ENCODE peak calls at places on chromosome 21, in six cellular contexts. G, A, R, P, F and D are unnamed samples.

GRCh38 chr21:15617968-15618367 is 111.8 kb upstream of the USP25 start:
- DNase-seq in G (no peak), A (peak), P (no peak), F (no peak), R (no peak), D (no peak)

GRCh38 chr21:19461481-19462205 is 1058.1 kb upstream of the TMPRSS15 start:
- DNase-seq in R (no peak), A (no peak), F (no peak), P (no peak), G (no peak), D (no peak)

GRCh38 chr21:31198575-31198974 is 145.5 kb downstream of the TIAM1 start:
- DNase-seq in R (no peak), G (peak), F (no peak), P (no peak), A (peak), D (peak)

GRCh38 chr21:15788847-15789548 is 59.2 kb downstream of the USP25 start:
- DNase-seq in A (peak), F (no peak), G (no peak), R (no peak), P (peak), D (no peak)

GRCh38 chr21:31340942-31341487 is 3.0 kb downstream of the TIAM1 start:
- DNase-seq in R (no peak), G (no peak), A (no peak), F (no peak), P (no peak), D (no peak)

GRCh38 chr21:23968722-23969647 is 1638.3 kb downstream of the MRPL39 start:
- DNase-seq in G (no peak), A (no peak), R (peak), P (no peak), F (no peak), D (peak)

GRCh38 chr21:25456672-25457071 is 150.6 kb downstream of the MRPL39 start:
- DNase-seq in G (no peak), R (peak), A (no peak), P (no peak), F (no peak), D (no peak)

GRCh38 chr21:19510653-19511052 is 1107.1 kb upstream of the TMPRSS15 start:
- DNase-seq in R (no peak), G (no peak), P (no peak), F (no peak), A (no peak), D (no peak)

GRCh38 chr21:37932936-37933335 is 16.7 kb upstream of the KCNJ6 start:
- DNase-seq in G (no peak), F (no peak), P (no peak), R (no peak), A (no peak), D (no peak)

GRCh38 chr21:30434033-30434631 is 4.1 kb downstream of the KRTAP13-4 start:
- DNase-seq in G (no peak), P (no peak), R (peak), A (no peak), F (no peak), D (no peak)

GRCh38 chr21:40752125-40752524 is 94.8 kb downstream of the DSCAM start:
- DNase-seq in P (no peak), G (no peak), R (no peak), A (no peak), F (no peak), D (no peak)

GRCh38 chr21:26177741-26178452 is 7.3 kb upstream of the APP start:
- DNase-seq in A (no peak), F (no peak), G (no peak), R (no peak), P (no peak), D (no peak)

GRCh38 chr21:38917045-38917774 is 111.5 kb downstream of the ETS2 start:
- DNase-seq in G (no peak), R (peak), F (no peak), P (no peak), A (no peak), D (no peak)

GRCh38 chr21:39527067-39527595 is 75.4 kb downstream of the SH3BGR start:
- DNase-seq in R (no peak), F (no peak), A (no peak), G (no peak), P (no peak), D (no peak)

GRCh38 chr21:38766987-38767722 is 38.6 kb upstream of the ETS2 start:
- DNase-seq in R (peak), G (no peak), A (no peak), P (no peak), F (no peak), D (no peak)

GRCh38 chr21:39182484-39183271 is 573 bp downstream of the PSMG1 start:
- DNase-seq in P (no peak), R (no peak), A (peak), F (peak), G (no peak), D (no peak)

GRCh38 chr21:38920631-38921398 is 115.1 kb downstream of the ETS2 start:
- DNase-seq in G (no peak), F (no peak), R (no peak), A (peak), P (no peak), D (peak)

GRCh38 chr21:15445327-15445726 is 284.5 kb upstream of the USP25 start:
- DNase-seq in F (no peak), P (no peak), R (no peak), A (no peak), G (no peak), D (no peak)

GRCh38 chr21:16280731-16281130 is 550.9 kb downstream of the USP25 start:
- DNase-seq in G (no peak), A (peak), P (no peak), R (no peak), F (no peak), D (no peak)

GRCh38 chr21:25496825-25497482 is 110.3 kb downstream of the MRPL39 start:
- DNase-seq in F (no peak), P (peak), A (no peak), G (no peak), R (no peak), D (peak)

GRCh38 chr21:31347435-31348032 is 3.5 kb upstream of the TIAM1 start:
- DNase-seq in R (no peak), G (peak), F (no peak), A (peak), P (peak), D (no peak)

GRCh38 chr21:27564684-27565280 is 597.9 kb upstream of the ADAMTS5 start:
- DNase-seq in F (no peak), P (peak), A (peak), R (peak), G (no peak), D (peak)

GRCh38 chr21:30831194-30831765 is 1.7 kb upstream of the KRTAP7-1 start:
- DNase-seq in F (no peak), P (no peak), R (no peak), G (no peak), A (no peak), D (no peak)

GRCh38 chr21:31180256-31181088 is 142.2 kb upstream of the KRTAP19-8 start:
- DNase-seq in R (no peak), P (no peak), G (peak), A (peak), F (no peak), D (no peak)

GRCh38 chr21:32389337-32390015 is 3.3 kb downstream of the URB1 start:
- DNase-seq in G (no peak), A (no peak), P (no peak), R (no peak), F (no peak), D (no peak)
- H3K4me3 ChIP-seq in G (no peak), A (no peak), P (no peak), R (no peak), F (no peak), D (no peak)

GRCh38 chr21:43811262-43812105 is 22.1 kb downstream of the RRP1 start:
- DNase-seq in A (no peak), F (no peak), P (no peak), R (no peak), G (no peak), D (no peak)

GRCh38 chr21:43809853-43810504 is 20.6 kb downstream of the RRP1 start:
- DNase-seq in G (no peak), A (no peak), P (no peak), F (no peak), R (no peak), D (no peak)

GRCh38 chr21:43812139-43812821 is 22.9 kb downstream of the RRP1 start:
- DNase-seq in R (peak), G (no peak), F (no peak), A (peak), P (no peak), D (no peak)

GRCh38 chr21:43809346-43809799 is 20.0 kb downstream of the RRP1 start:
- DNase-seq in G (no peak), A (no peak), P (no peak), F (no peak), R (no peak), D (no peak)

DNA sequence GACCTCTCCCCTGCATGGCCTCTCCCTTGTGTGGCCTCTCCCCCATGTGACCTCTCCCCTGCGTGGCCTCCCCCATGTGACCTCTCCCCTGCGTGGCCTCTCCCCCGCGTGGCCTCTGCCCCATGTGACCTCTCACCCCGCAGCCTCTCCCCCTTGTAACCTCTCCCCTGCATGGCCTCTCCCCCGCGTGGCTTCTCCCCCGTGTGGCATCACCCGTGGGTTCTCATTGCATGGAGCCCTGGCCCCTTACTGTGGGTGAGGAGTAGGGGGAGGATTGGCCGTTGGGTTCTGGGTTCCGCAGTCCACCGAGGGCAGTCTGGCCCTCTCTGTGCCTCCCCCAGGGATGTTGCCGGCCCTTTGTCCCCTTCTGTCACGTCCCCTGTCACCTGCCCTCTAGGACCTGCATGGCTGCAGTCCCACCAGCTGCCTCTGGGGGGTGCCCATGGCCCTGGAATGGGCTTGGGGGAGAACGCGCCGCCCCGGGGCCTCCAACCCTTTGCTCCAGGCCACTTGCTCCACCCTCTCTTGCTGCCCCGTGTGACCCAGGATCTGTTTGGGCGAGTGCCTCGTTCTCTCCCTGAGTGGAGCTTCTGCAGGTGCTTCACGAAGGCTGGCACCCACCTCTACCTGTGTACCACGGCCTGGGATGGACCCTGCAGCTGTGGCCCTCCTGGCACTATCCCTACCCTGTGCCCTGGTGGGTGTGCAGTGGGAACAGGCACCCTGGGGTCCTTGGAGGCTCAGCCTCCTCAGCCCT is 21.3 kb downstream of the RRP1 start:
- DNase-seq in F (peak), G (peak), R (peak), A (peak), P (peak), D (no peak)
- TF ChIP-seq CTCF in F (peak), G (peak), R (peak), A (peak), P (peak), D (peak)

DNA sequence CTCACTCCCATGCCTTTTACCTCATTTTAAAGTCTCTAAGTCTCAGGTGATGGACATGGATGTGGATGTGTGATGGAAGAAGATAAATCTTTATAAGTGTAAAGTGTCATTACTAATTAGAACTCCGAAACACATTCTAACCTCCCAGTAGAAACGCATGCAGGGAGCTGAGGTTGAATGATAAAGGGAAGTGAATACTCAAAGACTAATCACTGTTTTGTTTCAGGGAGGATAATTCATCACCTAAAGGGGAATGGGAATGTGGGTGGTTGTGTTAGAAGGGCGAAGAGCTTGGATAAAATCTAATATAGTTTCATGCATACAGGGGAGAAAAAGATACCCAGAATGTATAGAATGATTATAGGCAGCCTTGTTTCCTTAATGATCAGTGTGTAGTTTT is 12.5 kb downstream of the NCAM2 start:
- DNase-seq in G (no peak), R (no peak), P (no peak), F (no peak), A (no peak), D (no peak)
- H3K4me3 ChIP-seq in G (no peak), R (no peak), P (no peak), F (no peak), A (no peak), D (no peak)

GRCh38 chr21:36664678-36665022 is 34.3 kb upstream of the SIM2 start:
- DNase-seq in R (no peak), P (no peak), F (no peak), G (no peak), A (no peak), D (no peak)

GRCh38 chr21:36658926-36659325 is 40.0 kb upstream of the SIM2 start:
- DNase-seq in R (no peak), P (no peak), G (no peak), A (no peak), F (no peak), D (no peak)

GRCh38 chr21:36657999-36658398 is 40.9 kb upstream of the SIM2 start:
- DNase-seq in F (no peak), A (no peak), P (no peak), R (no peak), G (no peak), D (no peak)

GRCh38 chr21:36663033-36663855 is 35.7 kb upstream of the SIM2 start:
- DNase-seq in G (no peak), A (no peak), P (peak), F (no peak), R (no peak), D (no peak)

DNA sequence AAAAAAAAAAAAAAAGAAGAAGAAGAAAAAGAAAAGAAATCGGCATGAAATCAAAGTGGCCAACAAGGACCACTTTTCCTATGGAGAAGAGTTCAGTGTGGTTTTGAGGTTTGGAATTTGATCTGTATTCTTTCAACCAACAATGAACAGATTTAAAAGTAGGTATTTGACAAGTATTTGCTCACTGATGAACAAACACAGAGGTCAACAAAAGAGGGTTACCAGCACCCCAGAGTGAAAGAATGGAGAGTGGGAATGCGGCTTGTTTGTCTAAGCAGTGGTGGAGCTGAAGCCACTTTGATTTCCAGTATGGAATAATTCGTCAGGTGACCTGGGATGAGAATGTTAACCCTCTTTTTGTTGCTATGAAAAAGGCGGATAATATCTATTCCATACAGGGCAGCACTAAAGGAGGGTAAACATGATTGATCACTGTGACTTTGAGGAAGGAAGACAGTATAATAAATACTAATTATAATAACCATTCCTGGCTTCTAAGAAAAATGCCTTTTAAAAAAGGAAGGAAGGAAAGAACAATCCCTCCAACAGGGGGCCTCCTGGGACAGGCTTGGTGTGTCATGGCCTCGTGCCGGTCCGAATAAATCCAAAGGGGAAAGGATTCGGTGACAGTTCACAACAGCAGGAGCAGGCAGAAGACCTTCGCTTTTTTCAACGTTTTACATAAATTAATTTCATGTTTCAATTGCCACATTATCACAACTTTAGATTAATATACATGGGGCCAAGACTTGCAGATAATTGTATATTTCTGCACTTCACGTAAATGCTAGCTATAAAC is 37.2 kb upstream of the SIM2 start:
- DNase-seq in P (peak), F (no peak), G (peak), A (peak), R (peak), D (no peak)
- TF ChIP-seq CTCF in P (peak), F (no peak), G (peak), A (peak), R (no peak), D (peak)

GRCh38 chr21:28832013-28832714 is 160.5 kb downstream of the LTN1 start:
- DNase-seq in P (peak), R (no peak), F (no peak), A (peak), G (no peak), D (no peak)
- H3K4me3 ChIP-seq in P (no peak), R (no peak), F (no peak), A (no peak), G (no peak), D (no peak)

GRCh38 chr21:42039470-42039901 is 29.3 kb upstream of the ZBTB21 start:
- DNase-seq in R (no peak), F (no peak), A (peak), P (peak), G (no peak), D (no peak)
- TF ChIP-seq CTCF in R (no peak), F (no peak), A (no peak), P (no peak), G (no peak), D (no peak)

GRCh38 chr21:17469727-17470126 is 43.1 kb upstream of the CXADR start:
- DNase-seq in P (no peak), A (no peak), G (no peak), R (no peak), F (no peak), D (no peak)

GRCh38 chr21:17467392-17467791 is 45.5 kb upstream of the CXADR start:
- DNase-seq in G (no peak), R (no peak), A (peak), P (no peak), F (no peak), D (no peak)

GRCh38 chr21:17468698-17469097 is 44.1 kb upstream of the CXADR start:
- DNase-seq in G (no peak), A (no peak), F (no peak), P (no peak), R (no peak), D (no peak)

GRCh38 chr21:17466166-17466565 is 46.7 kb upstream of the CXADR start:
- DNase-seq in G (no peak), A (peak), P (peak), F (no peak), R (peak), D (no peak)

GRCh38 chr21:17467829-17468228 is 45.0 kb upstream of the CXADR start:
- DNase-seq in R (no peak), G (no peak), A (no peak), F (no peak), P (no peak), D (no peak)
- H3K4me3 ChIP-seq in R (no peak), G (no peak), A (no peak), F (no peak), P (no peak), D (no peak)

GRCh38 chr21:45405819-45406762 is 1.1 kb downstream of the COL18A1 start:
- DNase-seq in G (no peak), P (no peak), F (peak), R (no peak), A (peak), D (no peak)

GRCh38 chr21:45408811-45409261 is 3.9 kb downstream of the COL18A1 start:
- DNase-seq in P (no peak), R (no peak), A (no peak), G (no peak), F (peak), D (no peak)

GRCh38 chr21:45408271-45408791 is 3.4 kb downstream of the COL18A1 start:
- DNase-seq in P (no peak), R (no peak), F (peak), G (no peak), A (no peak), D (no peak)

GRCh38 chr21:45406801-45407628 is 2.0 kb downstream of the COL18A1 start:
- DNase-seq in F (peak), R (no peak), P (no peak), A (no peak), G (no peak), D (no peak)

GRCh38 chr21:45407629-45408247 is 2.8 kb downstream of the COL18A1 start:
- DNase-seq in G (no peak), P (no peak), F (peak), A (no peak), R (no peak), D (no peak)
- TF ChIP-seq CTCF in G (no peak), P (no peak), F (no peak), A (peak), R (no peak), D (peak)

GRCh38 chr21:34593954-34594531 is 20.9 kb downstream of the RCAN1 start:
- DNase-seq in F (no peak), G (no peak), P (no peak), R (no peak), A (peak), D (no peak)

GRCh38 chr21:34593423-34593822 is 21.5 kb downstream of the RCAN1 start:
- DNase-seq in R (peak), F (no peak), A (no peak), P (no peak), G (no peak), D (no peak)

GRCh38 chr21:34589511-34590282 is 25.2 kb downstream of the RCAN1 start:
- DNase-seq in A (no peak), R (no peak), P (no peak), F (no peak), G (no peak), D (no peak)

GRCh38 chr21:34592573-34592972 is 22.3 kb downstream of the RCAN1 start:
- DNase-seq in A (no peak), R (no peak), F (no peak), G (no peak), P (no peak), D (no peak)

DNA sequence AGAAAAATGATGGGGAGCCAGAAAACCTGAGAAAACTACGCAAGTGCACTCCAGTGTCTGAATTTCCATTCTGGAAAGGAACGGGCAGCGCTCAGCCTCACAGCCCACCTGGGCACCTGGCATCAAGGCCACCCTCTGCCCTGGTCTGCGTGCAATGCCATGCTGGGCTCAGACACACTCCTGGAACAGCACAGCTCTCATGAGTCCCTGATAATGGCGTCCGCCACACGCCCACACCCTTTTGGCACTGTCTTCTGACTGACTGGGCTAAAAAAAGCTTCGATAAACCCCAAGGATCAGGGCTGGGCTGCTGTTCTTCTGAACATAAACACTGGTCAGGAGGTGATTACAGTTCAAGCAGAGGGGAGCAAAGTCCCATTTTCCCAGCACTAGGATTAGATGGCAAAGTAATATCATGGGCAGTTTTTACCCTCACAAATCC is 22.8 kb downstream of the RCAN1 start:
- DNase-seq in A (peak), F (peak), P (no peak), G (no peak), R (peak), D (no peak)
- H3K4me3 ChIP-seq in A (peak), F (peak), P (no peak), G (no peak), R (peak), D (no peak)